ENCODE peak calls at places on chromosomes 3 and 15, in six cellular contexts. A is nephron progenitor cell; F is NCI-H1105; B is activated T-helper 1 cell treated with anti-CD3 and anti-CD28 coated beads, Interleukin-2, amount 50 U/mL, for 16 hours; E is hippocampal formation; I is Panc1. K is an unnamed sample.

GRCh38 chr3:98021821-98022220 is 13.3 kb downstream of the GABRR3 start:
- DNase-seq in A (no peak), F (no peak), B (no peak), E (no peak), I (no peak), K (no peak)

GRCh38 chr3:195931582-195932273 is 23.4 kb upstream of the TNK2 start:
- DNase-seq in A (no peak), F (no peak), B (no peak), E (no peak), I (no peak), K (no peak)

GRCh38 chr3:111963424-111963823 is 15.4 kb upstream of the ABHD10 start:
- DNase-seq in A (no peak), F (no peak), B (no peak), E (no peak), I (no peak), K (no peak)

GRCh38 chr3:146637871-146638270 is 32.7 kb upstream of the PLSCR5 start:
- DNase-seq in A (no peak), F (no peak), B (no peak), E (no peak), I (no peak), K (no peak)

GRCh38 chr3:156535162-156535627 is 19.7 kb downstream of the SSR3 start:
- DNase-seq in A (no peak), F (no peak), B (no peak), E (peak; percentile 15), I (no peak), K (peak; percentile 24)

GRCh38 chr3:111971533-111971932 is 7.3 kb upstream of the ABHD10 start:
- DNase-seq in A (peak; percentile 37), F (no peak), B (no peak), E (no peak), I (no peak), K (no peak)

GRCh38 chr15:57920916-57921315 is 144.6 kb downstream of the ALDH1A2 start:
- DNase-seq in A (no peak), F (no peak), B (no peak), E (no peak), I (no peak), K (no peak)

GRCh38 chr15:85379403-85380131 is 836 bp upstream of the AKAP13 start:
- DNase-seq in A (no peak), F (no peak), B (peak; percentile 18), E (no peak), I (no peak), K (no peak)

GRCh38 chr3:107666853-107667252 is 144.1 kb downstream of the BBX start:
- DNase-seq in A (no peak), F (no peak), B (no peak), E (no peak), I (no peak), K (no peak)

GRCh38 chr15:83850015-83850414 is 196.1 kb downstream of the ADAMTSL3 start:
- DNase-seq in A (no peak), F (no peak), B (no peak), E (no peak), I (no peak), K (no peak)

GRCh38 chr3:157190242-157190876 is 30.4 kb upstream of the CCNL1 start:
- DNase-seq in A (no peak), F (no peak), B (no peak), E (no peak), I (no peak), K (no peak)

GRCh38 chr15:68820589-68821189 is at the start of gene ANP32A:
- DNase-seq in A (peak; percentile 99), F (peak; percentile 98), B (peak; percentile 94), E (peak; percentile 95), I (no peak), K (peak; percentile 77)

GRCh38 chr3:117118604-117119003 is 409.0 kb downstream of the TUSC7 start:
- DNase-seq in A (no peak), F (no peak), B (no peak), E (no peak), I (no peak), K (no peak)

GRCh38 chr15:77009646-77010311 is 14.9 kb downstream of the PSTPIP1 start:
- DNase-seq in A (no peak), F (no peak), B (no peak), E (no peak), I (no peak), K (no peak)

GRCh38 chr3:49017978-49018706 is at the start of gene DALRD3:
- DNase-seq in A (peak; percentile 70), F (peak; percentile 80), B (peak; percentile 35), E (peak; percentile 46), I (no peak), K (peak; percentile 24)

GRCh38 chr3:34405159-34405558 is 606.7 kb downstream of the PDCD6IP start:
- DNase-seq in A (no peak), F (no peak), B (no peak), E (no peak), I (no peak), K (no peak)

GRCh38 chr15:62821384-62822131 is 221.0 kb upstream of the TPM1 start:
- DNase-seq in A (no peak), F (no peak), B (no peak), E (no peak), I (no peak), K (no peak)

GRCh38 chr15:60228096-60228495 is 169.7 kb downstream of the ANXA2 start:
- DNase-seq in A (no peak), F (no peak), B (no peak), E (no peak), I (no peak), K (no peak)

GRCh38 chr3:88742066-88742465 is 365.4 kb upstream of the EPHA3 start:
- DNase-seq in A (no peak), F (no peak), B (no peak), E (no peak), I (no peak), K (no peak)

GRCh38 chr3:48974076-48974864 is 15.8 kb upstream of the P4HTM start:
- DNase-seq in A (no peak), F (no peak), B (no peak), E (no peak), I (no peak), K (no peak)

GRCh38 chr3:72448375-72448823 is 399.8 kb downstream of the SHQ1 start:
- DNase-seq in A (no peak), F (no peak), B (no peak), E (no peak), I (no peak), K (no peak)

GRCh38 chr3:5138214-5138981 is 16.3 kb downstream of the ARL8B start:
- DNase-seq in A (no peak), F (no peak), B (no peak), E (no peak), I (no peak), K (no peak)

GRCh38 chr15:75508741-75509532 is 57.4 kb upstream of the SIN3A start:
- DNase-seq in A (no peak), F (no peak), B (no peak), E (no peak), I (no peak), K (no peak)

GRCh38 chr15:50164458-50164857 is 17.5 kb upstream of the SLC27A2 start:
- DNase-seq in A (no peak), F (no peak), B (no peak), E (no peak), I (no peak), K (no peak)

GRCh38 chr15:32737246-32737757 is 19.5 kb downstream of the GREM1 start:
- DNase-seq in A (no peak), F (no peak), B (no peak), E (no peak), I (no peak), K (no peak)

GRCh38 chr3:48504051-48504946 is at the start of gene SHISA5:
- DNase-seq in A (peak; percentile 81), F (no peak), B (peak; percentile 27), E (peak; percentile 46), I (no peak), K (no peak)

GRCh38 chr15:80574590-80574989 is 120.5 kb upstream of the ABHD17C start:
- DNase-seq in A (no peak), F (no peak), B (no peak), E (no peak), I (no peak), K (no peak)

GRCh38 chr3:25820372-25820771 is 30.5 kb downstream of the OXSM start:
- DNase-seq in A (no peak), F (peak; percentile 9), B (no peak), E (peak; percentile 17), I (no peak), K (no peak)

GRCh38 chr15:58114812-58115211 is 23.4 kb upstream of the AQP9 start:
- DNase-seq in A (no peak), F (no peak), B (no peak), E (no peak), I (no peak), K (no peak)

GRCh38 chr3:15291589-15292541 is 40.5 kb downstream of the SH3BP5 start:
- DNase-seq in A (no peak), F (no peak), B (peak; percentile 44), E (no peak), I (no peak), K (no peak)

GRCh38 chr15:40843885-40844542 is at the start of gene SPINT1:
- DNase-seq in A (peak; percentile 65), F (no peak), B (peak; percentile 54), E (no peak), I (no peak), K (no peak)

GRCh38 chr15:68654786-68655560 is 76.2 kb downstream of the CORO2B start:
- DNase-seq in A (no peak), F (no peak), B (no peak), E (no peak), I (no peak), K (no peak)